ENCODE peak calls at places on chromosomes 4 and X, in seven cellular contexts. E, N, Z, C, W, K and F are unnamed samples.

GRCh38 chr4:183936047-183936446 is 30.9 kb downstream of the STOX2 start:
- DNase-seq in Z (no peak), K (no peak), W (no peak), E (no peak), C (no peak), N (no peak), F (no peak)

GRCh38 chr4:76270776-76271175 is 19.3 kb downstream of the FAM47E start:
- DNase-seq in Z (no peak), C (no peak), E (no peak), W (no peak), K (no peak), N (no peak), F (no peak)

GRCh38 chr4:38128478-38129451 is 168.6 kb downstream of the PTTG2 start:
- DNase-seq in N (no peak), Z (no peak), W (no peak), K (no peak), E (peak; percentile 68), C (peak; percentile 56), F (peak; percentile 70)

GRCh38 chrX:153774576-153775292 is 6.1 kb upstream of the SRPK3 start:
- DNase-seq in K (peak; percentile 6), E (no peak), C (no peak), N (no peak), Z (peak; percentile 64), W (no peak), F (no peak)

GRCh38 chrX:138986235-138986634 is 274.7 kb upstream of the FGF13 start:
- DNase-seq in Z (no peak), N (no peak), E (no peak), W (no peak), K (no peak), C (peak; percentile 76), F (no peak)

GRCh38 chrX:70172226-70172625 is 5.1 kb upstream of the DGAT2L6 start:
- DNase-seq in Z (no peak), K (no peak), E (no peak), C (peak; percentile 29), N (no peak), W (peak; percentile 21), F (no peak)

GRCh38 chrX:81377329-81377728 is 175.4 kb downstream of the SH3BGRL start:
- DNase-seq in C (peak; percentile 6), K (no peak), Z (no peak), W (peak; percentile 23), N (peak; percentile 16), E (no peak), F (peak; percentile 40)

GRCh38 chrX:130287071-130287770 is 18.5 kb upstream of the ZNF280C start:
- DNase-seq in K (no peak), W (no peak), E (no peak), C (no peak), N (no peak), Z (no peak), F (no peak)

GRCh38 chr4:43238556-43238955 is 346.0 kb downstream of the GRXCR1 start:
- DNase-seq in K (no peak), W (no peak), N (no peak), Z (no peak), C (no peak), E (no peak), F (no peak)

GRCh38 chr4:165360041-165360782 is 18.6 kb upstream of the CPE start:
- DNase-seq in E (no peak), C (peak; percentile 70), K (no peak), W (no peak), N (no peak), Z (no peak), F (no peak)

GRCh38 chrX:52574416-52575275 is 57.8 kb upstream of the XAGE1B start:
- DNase-seq in W (peak; percentile 90), K (no peak), E (peak; percentile 10), C (peak; percentile 53), N (peak; percentile 71), Z (no peak), F (peak; percentile 72)

GRCh38 chrX:48538641-48539344 is 721 bp upstream of the TBC1D25 start:
- DNase-seq in K (no peak), C (no peak), Z (peak; percentile 79), W (no peak), E (no peak), N (no peak), F (no peak)

GRCh38 chrX:48541140-48541814 is 1.8 kb downstream of the TBC1D25 start:
- DNase-seq in W (no peak), C (no peak), E (no peak), Z (no peak), K (no peak), N (no peak), F (no peak)

GRCh38 chrX:48540015-48540350 is 469 bp downstream of the TBC1D25 start:
- DNase-seq in Z (no peak), C (peak; percentile 30), E (peak; percentile 42), N (peak; percentile 70), K (peak; percentile 29), W (peak; percentile 57), F (peak; percentile 38)

GRCh38 chrX:48540480-48540879 is 966 bp downstream of the TBC1D25 start:
- DNase-seq in Z (no peak), E (no peak), K (no peak), W (no peak), C (no peak), N (no peak), F (no peak)

DNA sequence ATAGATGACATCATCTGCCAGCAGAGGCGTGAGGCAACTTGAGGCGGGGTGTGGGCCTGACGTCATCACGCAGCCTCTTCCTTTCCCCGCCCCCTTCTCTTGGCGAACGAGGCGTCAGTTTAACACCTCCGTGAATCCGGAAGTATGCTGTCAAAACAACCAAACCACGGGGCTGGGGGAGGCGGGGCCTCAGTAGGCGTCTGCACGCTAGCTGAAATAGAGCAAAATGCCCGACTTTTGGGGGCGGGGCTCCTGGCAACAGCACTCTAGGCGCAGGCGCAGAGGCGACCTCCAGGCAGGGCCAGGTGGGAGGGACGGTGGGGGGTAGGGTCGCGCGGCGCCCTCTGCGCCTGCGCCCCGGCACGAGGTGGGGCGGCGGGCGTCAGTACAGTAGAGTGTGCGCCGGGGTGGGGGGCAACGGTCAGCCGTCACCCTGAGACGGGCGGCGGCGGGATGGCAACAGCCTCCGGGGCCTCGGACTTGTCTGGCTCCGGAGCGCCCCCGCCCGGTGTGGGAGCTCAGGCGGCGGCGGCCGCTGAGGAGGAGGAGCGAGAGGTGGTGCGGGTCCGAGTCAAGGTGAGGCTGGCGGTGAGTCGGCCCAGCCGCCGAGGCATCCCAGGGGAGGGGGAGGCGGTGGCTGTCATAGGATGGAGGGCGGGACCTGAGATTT is at the start of gene TBC1D25:
- DNase-seq in W (peak; percentile 97), N (peak; percentile 97), Z (peak; percentile 98), E (peak; percentile 96), C (peak; percentile 95), K (peak; percentile 98), F (peak; percentile 96)
- TF ChIP-seq CTCF in W (peak; percentile 44), N (peak; percentile 53), Z (no peak), E (no peak), C (peak; percentile 26), K (peak; percentile 8), F (peak; percentile 42)

DNA sequence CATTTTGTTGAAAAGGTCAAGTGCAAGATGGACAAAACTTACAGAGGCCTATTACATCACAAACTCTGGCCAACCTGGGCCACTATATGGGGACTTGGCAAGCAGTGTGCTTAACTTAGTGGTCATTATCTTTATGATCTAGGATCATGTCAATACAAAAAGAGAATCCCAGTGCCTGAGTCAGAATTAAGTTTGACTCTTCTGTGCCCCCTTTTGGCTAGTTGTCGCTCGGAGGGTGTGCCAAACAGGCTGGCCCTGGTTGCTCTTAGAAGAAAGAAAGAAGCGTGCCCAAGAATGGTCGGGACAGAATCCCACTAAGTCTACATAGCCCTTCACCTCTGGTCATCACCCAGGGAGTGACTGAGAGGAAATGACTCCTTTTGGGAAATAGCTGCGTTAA is 100.1 kb downstream of the EIF4E start:
- DNase-seq in W (peak; percentile 66), C (peak; percentile 3), E (peak; percentile 24), K (no peak), Z (no peak), N (no peak), F (peak; percentile 42)
- TF ChIP-seq CTCF in W (peak; percentile 62), C (peak; percentile 11), E (no peak), K (no peak), Z (no peak), N (no peak), F (no peak)

GRCh38 chr4:173277340-173277739 is 56.8 kb downstream of the HMGB2 start:
- DNase-seq in W (no peak), C (no peak), Z (no peak), N (no peak), E (no peak), K (no peak), F (no peak)

GRCh38 chr4:173284463-173284862 is 49.7 kb downstream of the HMGB2 start:
- DNase-seq in N (no peak), C (no peak), Z (no peak), E (no peak), K (no peak), W (no peak), F (no peak)

GRCh38 chr4:173287486-173287885 is 46.7 kb downstream of the HMGB2 start:
- DNase-seq in E (no peak), C (no peak), W (no peak), K (no peak), Z (no peak), N (no peak), F (no peak)

GRCh38 chr4:173281001-173281400 is 53.2 kb downstream of the HMGB2 start:
- DNase-seq in N (no peak), W (no peak), K (no peak), C (no peak), E (no peak), Z (no peak), F (no peak)

GRCh38 chr4:173281420-173282333 is 52.5 kb downstream of the HMGB2 start:
- DNase-seq in W (no peak), N (no peak), E (no peak), K (no peak), Z (no peak), C (no peak), F (no peak)
- TF ChIP-seq CTCF in W (no peak), N (no peak), E (no peak), K (no peak), Z (no peak), C (no peak), F (no peak)

GRCh38 chr4:141127884-141128283 is 5.4 kb downstream of the RNF150 start:
- DNase-seq in Z (no peak), E (no peak), W (no peak), C (peak; percentile 43), K (no peak), N (no peak), F (no peak)

GRCh38 chr4:141124224-141124623 is 9.0 kb downstream of the RNF150 start:
- DNase-seq in K (no peak), Z (no peak), N (no peak), E (no peak), W (no peak), C (peak; percentile 91), F (no peak)

GRCh38 chr4:141130947-141131545 is 2.2 kb downstream of the RNF150 start:
- DNase-seq in N (no peak), K (no peak), W (no peak), C (peak; percentile 26), E (no peak), Z (no peak), F (no peak)

GRCh38 chr4:141121768-141122415 is 11.4 kb downstream of the RNF150 start:
- DNase-seq in W (no peak), N (no peak), C (no peak), K (no peak), Z (no peak), E (no peak), F (no peak)

DNA sequence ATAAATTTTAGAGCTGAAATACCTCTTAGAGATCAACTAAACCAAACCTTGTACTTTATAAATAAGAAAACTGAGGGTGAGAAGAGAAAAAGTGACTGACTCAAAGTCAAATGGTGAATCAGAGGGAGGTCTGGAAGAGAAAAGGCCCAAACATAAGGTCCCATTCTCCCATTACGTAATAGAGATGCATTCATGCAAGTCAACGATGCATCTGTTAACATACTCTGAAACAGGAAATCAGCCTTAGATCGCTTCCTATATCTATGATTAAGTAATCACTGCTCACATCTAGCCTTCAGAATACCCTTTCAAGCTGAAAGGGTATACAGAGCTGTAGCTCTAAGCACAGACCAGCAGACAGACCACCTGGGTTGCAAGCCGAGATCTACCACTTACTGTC is 6.5 kb downstream of the RNF150 start:
- DNase-seq in N (no peak), Z (no peak), K (no peak), E (no peak), C (peak; percentile 66), W (peak; percentile 73), F (no peak)
- TF ChIP-seq CTCF in N (no peak), Z (no peak), K (no peak), E (no peak), C (no peak), W (no peak), F (no peak)